ENCODE peak calls at places on chromosomes 7 and 10, in six cellular contexts. W, K, J, B, X and L are unnamed samples.

GRCh38 chr7:50531928-50532327 is 33.3 kb downstream of the DDC start:
- DNase-seq in W (peak), K (no peak), J (no peak), B (no peak), X (peak), L (no peak)

GRCh38 chr7:76191783-76192240 is 9.9 kb upstream of the SRRM3 start:
- DNase-seq in W (peak), K (peak), J (peak), B (no peak), X (peak), L (peak)

GRCh38 chr10:91925022-91925320 is 1.4 kb downstream of the BTAF1 start:
- DNase-seq in W (no peak), K (no peak), J (no peak), B (no peak), X (no peak), L (no peak)

GRCh38 chr10:23081156-23081833 is 14.1 kb upstream of the MSRB2 start:
- DNase-seq in W (no peak), K (no peak), J (no peak), B (no peak), X (peak), L (no peak)

GRCh38 chr7:29565186-29565540 is 1.5 kb downstream of the PRR15 start:
- DNase-seq in W (no peak), K (no peak), J (no peak), B (no peak), X (peak), L (no peak)

GRCh38 chr7:43650457-43651052 is 67.6 kb downstream of the STK17A start:
- DNase-seq in W (peak), K (no peak), J (no peak), B (no peak), X (peak), L (peak)

GRCh38 chr7:48299580-48300169 is 128.4 kb downstream of the ABCA13 start:
- DNase-seq in W (peak), K (peak), J (peak), B (peak), X (peak), L (peak)

GRCh38 chr7:36408589-36408988 is 18.9 kb downstream of the ANLN start:
- DNase-seq in W (no peak), K (no peak), J (no peak), B (no peak), X (no peak), L (peak)

GRCh38 chr10:124569623-124570470 is 108.2 kb downstream of the LHPP start:
- DNase-seq in W (no peak), K (no peak), J (no peak), B (no peak), X (no peak), L (no peak)

GRCh38 chr10:133127291-133128125 is 32.5 kb upstream of the KNDC1 start:
- DNase-seq in W (no peak), K (peak), J (no peak), B (no peak), X (no peak), L (no peak)

GRCh38 chr10:130353928-130354327 is 217.7 kb downstream of the GLRX3 start:
- DNase-seq in W (no peak), K (no peak), J (no peak), B (no peak), X (no peak), L (no peak)

GRCh38 chr7:41581041-41581440 is 121.8 kb downstream of the INHBA start:
- DNase-seq in W (peak), K (no peak), J (no peak), B (no peak), X (no peak), L (peak)

GRCh38 chr7:101169838-101170531 is 4.6 kb upstream of the VGF start:
- DNase-seq in W (no peak), K (no peak), J (peak), B (peak), X (peak), L (peak)

GRCh38 chr7:139294951-139295555 is 46.1 kb upstream of the FMC1 start:
- DNase-seq in W (no peak), K (no peak), J (no peak), B (no peak), X (no peak), L (no peak)

GRCh38 chr7:37832194-37832593 is 16.2 kb upstream of the NME8 start:
- DNase-seq in W (no peak), K (no peak), J (no peak), B (no peak), X (no peak), L (peak)

GRCh38 chr10:109894516-109894915 is 28.8 kb downstream of the XPNPEP1 start:
- DNase-seq in W (peak), K (no peak), J (no peak), B (no peak), X (peak), L (peak)

DNA sequence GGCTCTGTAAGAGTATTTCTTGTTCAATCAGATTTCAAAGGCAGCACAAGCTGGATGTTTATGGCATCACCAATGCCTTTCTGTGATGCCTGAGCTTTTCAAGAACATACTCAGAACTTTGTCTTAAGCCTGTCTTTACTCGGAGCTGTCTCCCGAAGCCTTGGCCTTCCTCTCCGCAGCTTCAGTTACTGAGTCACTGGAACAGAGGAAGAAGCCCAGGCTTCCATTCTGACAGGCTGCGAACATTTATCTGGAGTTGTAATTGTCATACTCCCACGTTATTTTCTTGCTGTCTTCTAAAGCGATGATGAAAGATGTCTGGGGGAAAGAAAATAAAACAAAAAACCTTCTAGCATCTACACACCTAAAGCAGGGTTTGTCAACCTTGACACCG is 43.9 kb downstream of the GRK5 start:
- DNase-seq in W (peak), K (no peak), J (no peak), B (no peak), X (peak), L (peak)
- H3K9ac ChIP-seq in W (peak), K (no peak), J (no peak), B (no peak), X (peak), L (peak)

GRCh38 chr7:27994639-27995038 is 186.0 kb downstream of the JAZF1 start:
- DNase-seq in W (peak), K (no peak), J (no peak), B (no peak), X (peak), L (peak)

GRCh38 chr7:27997188-27997707 is 183.3 kb downstream of the JAZF1 start:
- DNase-seq in W (no peak), K (no peak), J (no peak), B (no peak), X (no peak), L (no peak)

GRCh38 chr7:27992755-27993478 is 187.7 kb downstream of the JAZF1 start:
- DNase-seq in W (no peak), K (no peak), J (no peak), B (peak), X (no peak), L (no peak)

GRCh38 chr7:27995228-27995627 is 185.4 kb downstream of the JAZF1 start:
- DNase-seq in W (no peak), K (no peak), J (no peak), B (no peak), X (no peak), L (no peak)

GRCh38 chr7:27996141-27996540 is 184.5 kb downstream of the JAZF1 start:
- DNase-seq in W (no peak), K (no peak), J (no peak), B (no peak), X (no peak), L (no peak)
- H3K27ac ChIP-seq in W (no peak), K (no peak), J (no peak), B (no peak), X (no peak), L (no peak)

DNA sequence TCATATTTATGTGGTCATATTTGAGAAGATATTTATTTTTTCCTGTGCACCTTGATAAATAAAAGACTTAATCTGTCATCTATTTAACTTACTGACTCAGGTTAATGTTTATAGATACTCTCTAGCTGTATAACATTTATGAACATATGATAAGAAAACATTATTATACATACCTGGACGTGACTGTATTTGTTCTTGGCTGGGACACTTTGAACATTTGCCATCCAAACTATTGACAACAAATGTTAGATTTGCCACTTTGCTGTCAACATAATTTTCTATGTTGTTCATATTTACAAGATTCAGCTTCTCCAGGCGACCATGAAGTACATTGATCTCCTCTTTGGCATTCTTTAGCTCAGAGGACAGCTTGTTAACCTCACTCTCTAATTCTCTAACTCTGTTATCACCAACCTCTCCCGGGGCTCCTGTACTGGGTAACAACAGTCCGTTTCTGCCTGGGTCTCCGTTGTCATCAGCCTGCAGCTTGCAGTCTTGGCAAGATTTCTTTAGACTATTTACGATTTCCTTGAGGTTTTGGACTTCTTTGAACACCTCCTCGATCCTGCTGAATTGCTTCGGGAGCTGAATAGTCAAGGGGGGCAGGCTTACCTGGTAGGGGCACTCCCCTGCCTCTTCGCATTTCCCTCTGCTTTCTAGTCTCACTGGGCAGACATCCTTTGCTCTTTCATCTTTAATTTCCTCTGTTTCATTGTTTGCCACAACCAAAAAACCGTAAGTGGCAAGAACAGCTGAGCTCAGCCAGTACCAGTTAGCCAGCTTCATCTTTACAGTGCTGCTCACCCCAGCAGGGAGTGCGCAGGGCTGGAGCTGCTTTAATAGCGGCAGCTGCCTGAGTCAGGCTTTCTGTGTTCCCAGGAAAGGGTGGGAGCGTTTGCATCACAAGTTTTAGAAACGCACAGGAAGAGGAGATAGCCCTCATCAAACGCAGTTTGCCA is at the start of gene FGL2:
- DNase-seq in W (peak), K (no peak), J (peak), B (peak), X (peak), L (no peak)
- H3K9ac ChIP-seq in W (peak), K (no peak), J (no peak), B (peak), X (peak), L (no peak)

GRCh38 chr7:92446869-92447238 is 428 bp upstream of the GATAD1 start:
- DNase-seq in W (no peak), K (no peak), J (no peak), B (no peak), X (no peak), L (no peak)

GRCh38 chr7:92447239-92448184 is at the start of gene GATAD1:
- DNase-seq in W (peak), K (peak), J (peak), B (peak), X (peak), L (peak)

GRCh38 chr7:92451645-92452044 is 4.4 kb downstream of the GATAD1 start:
- DNase-seq in W (no peak), K (no peak), J (no peak), B (no peak), X (no peak), L (no peak)

GRCh38 chr7:92448185-92448747 is 984 bp downstream of the GATAD1 start:
- DNase-seq in W (peak), K (peak), J (peak), B (peak), X (peak), L (peak)
- H3K27ac ChIP-seq in W (peak), K (peak), J (no peak), B (peak), X (peak), L (peak)

GRCh38 chr10:32953277-32953927 is 4.6 kb downstream of the ITGB1 start:
- DNase-seq in W (no peak), K (no peak), J (no peak), B (no peak), X (no peak), L (no peak)
- H3K9ac ChIP-seq in W (peak), K (no peak), J (no peak), B (no peak), X (no peak), L (no peak)